ENCODE peak calls at places on chromosomes 3 and 15, in six cellular contexts. One of them, this sample, is unnamed.

GRCh38 chr3:25246921-25247320 is 181.1 kb upstream of the RARB start:
- DNase-seq in brain microvascular endothelial cell: no peak
- DNase-seq in PC-9: no peak
- DNase-seq in fibroblast of the aortic adventitia: no peak
- DNase-seq in A549: no peak
- DNase-seq in heart left ventricle: no peak
- DNase-seq in this sample: no peak

GRCh38 chr3:141415959-141416358 is 47.7 kb downstream of the ZBTB38 start:
- DNase-seq in brain microvascular endothelial cell: no peak
- DNase-seq in heart left ventricle: no peak
- DNase-seq in fibroblast of the aortic adventitia: no peak
- DNase-seq in PC-9: no peak
- DNase-seq in A549: no peak
- DNase-seq in this sample: peak

GRCh38 chr3:8239095-8239494 is 262.5 kb upstream of the LMCD1 start:
- DNase-seq in PC-9: no peak
- DNase-seq in heart left ventricle: no peak
- DNase-seq in A549: no peak
- DNase-seq in brain microvascular endothelial cell: no peak
- DNase-seq in fibroblast of the aortic adventitia: no peak
- DNase-seq in this sample: no peak

GRCh38 chr3:61222428-61222827 is 28.8 kb downstream of the FHIT start:
- DNase-seq in fibroblast of the aortic adventitia: no peak
- DNase-seq in heart left ventricle: no peak
- DNase-seq in A549: no peak
- DNase-seq in brain microvascular endothelial cell: no peak
- DNase-seq in PC-9: no peak
- DNase-seq in this sample: no peak

GRCh38 chr3:130892759-130893239 is 1.1 kb upstream of the ATP2C1 start:
- DNase-seq in fibroblast of the aortic adventitia: peak
- DNase-seq in heart left ventricle: peak
- DNase-seq in A549: peak
- DNase-seq in PC-9: peak
- DNase-seq in brain microvascular endothelial cell: peak
- DNase-seq in this sample: peak

GRCh38 chr3:11091088-11091590 is 63.2 kb upstream of the HRH1 start:
- DNase-seq in heart left ventricle: no peak
- DNase-seq in brain microvascular endothelial cell: no peak
- DNase-seq in fibroblast of the aortic adventitia: peak
- DNase-seq in A549: no peak
- DNase-seq in PC-9: no peak
- DNase-seq in this sample: peak

GRCh38 chr15:51327081-51327480 is 11.3 kb downstream of the CYP19A1 start:
- DNase-seq in fibroblast of the aortic adventitia: no peak
- DNase-seq in brain microvascular endothelial cell: no peak
- DNase-seq in heart left ventricle: no peak
- DNase-seq in A549: no peak
- DNase-seq in PC-9: no peak
- DNase-seq in this sample: no peak

GRCh38 chr3:170776887-170777551 is 93.0 kb downstream of the RPL22L1 start:
- DNase-seq in heart left ventricle: no peak
- DNase-seq in fibroblast of the aortic adventitia: no peak
- DNase-seq in brain microvascular endothelial cell: no peak
- DNase-seq in PC-9: no peak
- DNase-seq in A549: no peak
- DNase-seq in this sample: no peak

GRCh38 chr3:11591401-11592266 is 52.1 kb downstream of the VGLL4 start:
- DNase-seq in PC-9: peak
- DNase-seq in heart left ventricle: peak
- DNase-seq in fibroblast of the aortic adventitia: peak
- DNase-seq in brain microvascular endothelial cell: peak
- DNase-seq in A549: no peak
- DNase-seq in this sample: peak

GRCh38 chr3:122898298-122898697 is 103.4 kb downstream of the SLC49A4 start:
- DNase-seq in A549: no peak
- DNase-seq in PC-9: no peak
- DNase-seq in fibroblast of the aortic adventitia: peak
- DNase-seq in heart left ventricle: no peak
- DNase-seq in brain microvascular endothelial cell: no peak
- DNase-seq in this sample: no peak

GRCh38 chr15:64337761-64338160 is 18.2 kb downstream of the CSNK1G1 start:
- DNase-seq in heart left ventricle: no peak
- DNase-seq in brain microvascular endothelial cell: no peak
- DNase-seq in A549: no peak
- DNase-seq in PC-9: no peak
- DNase-seq in fibroblast of the aortic adventitia: no peak
- DNase-seq in this sample: no peak

GRCh38 chr3:45978348-45978747 is 17.3 kb downstream of the FYCO1 start:
- DNase-seq in PC-9: peak
- DNase-seq in heart left ventricle: no peak
- DNase-seq in fibroblast of the aortic adventitia: no peak
- DNase-seq in A549: no peak
- DNase-seq in brain microvascular endothelial cell: no peak
- DNase-seq in this sample: no peak

GRCh38 chr3:74409066-74409465 is 205.4 kb downstream of the CNTN3 start:
- DNase-seq in fibroblast of the aortic adventitia: no peak
- DNase-seq in brain microvascular endothelial cell: no peak
- DNase-seq in heart left ventricle: no peak
- DNase-seq in PC-9: no peak
- DNase-seq in A549: no peak
- DNase-seq in this sample: no peak

GRCh38 chr3:169456900-169457299 is 206.6 kb downstream of the MECOM start:
- DNase-seq in fibroblast of the aortic adventitia: no peak
- DNase-seq in A549: no peak
- DNase-seq in PC-9: no peak
- DNase-seq in brain microvascular endothelial cell: no peak
- DNase-seq in heart left ventricle: no peak
- DNase-seq in this sample: no peak

GRCh38 chr3:15858547-15859506 is 61.0 kb upstream of the ANKRD28 start:
- DNase-seq in heart left ventricle: peak
- DNase-seq in A549: peak
- DNase-seq in brain microvascular endothelial cell: no peak
- DNase-seq in fibroblast of the aortic adventitia: peak
- DNase-seq in PC-9: peak
- DNase-seq in this sample: peak

GRCh38 chr3:42013652-42014442 is 51.9 kb upstream of the ULK4 start:
- DNase-seq in brain microvascular endothelial cell: no peak
- DNase-seq in fibroblast of the aortic adventitia: no peak
- DNase-seq in PC-9: no peak
- DNase-seq in heart left ventricle: peak
- DNase-seq in A549: no peak
- DNase-seq in this sample: no peak

GRCh38 chr3:88219138-88219792 is 69.5 kb downstream of the C3orf38 start:
- DNase-seq in fibroblast of the aortic adventitia: peak
- DNase-seq in PC-9: no peak
- DNase-seq in brain microvascular endothelial cell: peak
- DNase-seq in A549: peak
- DNase-seq in heart left ventricle: peak
- DNase-seq in this sample: peak

GRCh38 chr3:58463181-58463941 is 28.5 kb upstream of the KCTD6 start:
- DNase-seq in A549: peak
- DNase-seq in PC-9: peak
- DNase-seq in fibroblast of the aortic adventitia: peak
- DNase-seq in brain microvascular endothelial cell: peak
- DNase-seq in heart left ventricle: peak
- DNase-seq in this sample: peak
- H3K4me3 ChIP-seq in A549: peak
- H3K4me3 ChIP-seq in PC-9: no peak
- H3K4me3 ChIP-seq in fibroblast of the aortic adventitia: no peak
- H3K4me3 ChIP-seq in brain microvascular endothelial cell: peak
- H3K4me3 ChIP-seq in heart left ventricle: peak
- H3K4me3 ChIP-seq in this sample: peak

GRCh38 chr3:49902511-49903345 is 945 bp downstream of the MST1R start:
- DNase-seq in PC-9: no peak
- DNase-seq in fibroblast of the aortic adventitia: no peak
- DNase-seq in A549: no peak
- DNase-seq in heart left ventricle: no peak
- DNase-seq in brain microvascular endothelial cell: no peak
- DNase-seq in this sample: no peak

GRCh38 chr3:49900491-49901153 is 3.1 kb downstream of the MST1R start:
- DNase-seq in A549: peak
- DNase-seq in brain microvascular endothelial cell: no peak
- DNase-seq in heart left ventricle: peak
- DNase-seq in fibroblast of the aortic adventitia: peak
- DNase-seq in PC-9: peak
- DNase-seq in this sample: peak

GRCh38 chr3:49901351-49902339 is 2.0 kb downstream of the MST1R start:
- DNase-seq in brain microvascular endothelial cell: no peak
- DNase-seq in PC-9: peak
- DNase-seq in A549: no peak
- DNase-seq in fibroblast of the aortic adventitia: peak
- DNase-seq in heart left ventricle: no peak
- DNase-seq in this sample: peak

GRCh38 chr3:49896345-49896744 is 7.3 kb downstream of the MST1R start:
- DNase-seq in A549: no peak
- DNase-seq in brain microvascular endothelial cell: no peak
- DNase-seq in PC-9: no peak
- DNase-seq in fibroblast of the aortic adventitia: no peak
- DNase-seq in heart left ventricle: no peak
- DNase-seq in this sample: no peak

DNA sequence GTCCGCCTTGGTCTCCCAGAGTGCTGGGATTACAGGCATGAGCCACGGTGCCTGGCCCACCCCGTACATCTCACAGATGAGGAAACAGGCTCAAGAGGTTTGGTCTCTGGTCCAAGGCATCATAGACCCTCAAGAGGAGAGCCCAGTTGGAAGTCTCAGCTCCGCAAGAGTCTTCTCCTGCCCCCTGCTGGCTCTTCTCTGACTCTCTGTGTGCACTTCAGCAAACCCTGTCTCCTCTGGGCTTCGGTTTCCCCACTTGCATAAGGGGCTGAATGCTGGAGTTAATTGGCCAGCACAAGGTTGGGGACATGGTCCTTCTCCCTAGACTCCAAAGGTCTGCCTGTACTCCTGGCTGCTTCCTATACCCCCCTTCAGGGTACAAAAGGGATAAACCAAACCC is 3.9 kb downstream of the MST1R start:
- DNase-seq in fibroblast of the aortic adventitia: no peak
- DNase-seq in PC-9: no peak
- DNase-seq in heart left ventricle: no peak
- DNase-seq in A549: no peak
- DNase-seq in brain microvascular endothelial cell: no peak
- DNase-seq in this sample: no peak
- TF ChIP-seq CTCF in fibroblast of the aortic adventitia: no peak
- TF ChIP-seq CTCF in PC-9: no peak
- TF ChIP-seq CTCF in heart left ventricle: peak
- TF ChIP-seq CTCF in A549: peak
- TF ChIP-seq CTCF in brain microvascular endothelial cell: peak
- TF ChIP-seq CTCF in this sample: peak

GRCh38 chr3:113745273-113746068 is 578 bp downstream of the NAA50 start:
- DNase-seq in heart left ventricle: peak
- DNase-seq in fibroblast of the aortic adventitia: peak
- DNase-seq in PC-9: peak
- DNase-seq in A549: peak
- DNase-seq in brain microvascular endothelial cell: peak
- DNase-seq in this sample: peak

GRCh38 chr3:113746069-113746954 is at the start of gene NAA50:
- DNase-seq in fibroblast of the aortic adventitia: peak
- DNase-seq in heart left ventricle: peak
- DNase-seq in brain microvascular endothelial cell: peak
- DNase-seq in PC-9: peak
- DNase-seq in A549: peak
- DNase-seq in this sample: peak

GRCh38 chr3:113744941-113745272 is 1.1 kb downstream of the NAA50 start:
- DNase-seq in fibroblast of the aortic adventitia: no peak
- DNase-seq in A549: no peak
- DNase-seq in PC-9: no peak
- DNase-seq in brain microvascular endothelial cell: no peak
- DNase-seq in heart left ventricle: no peak
- DNase-seq in this sample: no peak

GRCh38 chr3:113741086-113741485 is 5.0 kb downstream of the NAA50 start:
- DNase-seq in heart left ventricle: no peak
- DNase-seq in A549: no peak
- DNase-seq in brain microvascular endothelial cell: no peak
- DNase-seq in PC-9: no peak
- DNase-seq in fibroblast of the aortic adventitia: no peak
- DNase-seq in this sample: peak

DNA sequence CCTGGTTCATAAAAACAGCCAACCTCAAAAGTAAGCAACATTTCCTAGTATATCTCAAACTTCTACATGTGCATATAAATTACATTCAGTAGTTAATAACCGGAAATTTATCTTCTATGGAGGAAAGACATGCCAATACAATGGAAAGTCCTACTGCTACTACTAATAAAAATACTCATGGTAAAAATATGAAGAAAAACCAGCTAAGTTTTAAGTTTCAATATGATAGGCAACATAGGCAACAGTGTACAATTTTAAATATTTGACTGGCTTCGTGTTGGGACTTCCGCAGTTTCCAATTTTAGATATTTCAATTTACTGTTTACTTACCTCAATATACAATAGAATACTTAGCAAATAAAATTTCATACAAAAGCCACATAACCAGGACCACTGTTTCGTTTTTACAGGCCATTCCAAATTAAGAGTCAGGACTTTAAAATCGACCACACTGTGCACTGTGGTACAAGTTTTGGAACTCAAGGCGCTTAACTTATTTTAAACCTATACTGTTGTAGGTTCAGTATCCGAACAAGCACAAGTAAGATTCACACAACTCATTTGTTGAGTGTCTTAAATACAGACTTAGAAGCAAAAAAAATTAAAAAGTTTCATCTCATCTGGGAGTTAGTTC is 2.9 kb downstream of the NAA50 start:
- DNase-seq in fibroblast of the aortic adventitia: no peak
- DNase-seq in brain microvascular endothelial cell: no peak
- DNase-seq in PC-9: no peak
- DNase-seq in A549: no peak
- DNase-seq in heart left ventricle: no peak
- DNase-seq in this sample: no peak
- H3K4me3 ChIP-seq in fibroblast of the aortic adventitia: peak
- H3K4me3 ChIP-seq in brain microvascular endothelial cell: no peak
- H3K4me3 ChIP-seq in PC-9: peak
- H3K4me3 ChIP-seq in A549: no peak
- H3K4me3 ChIP-seq in heart left ventricle: peak
- H3K4me3 ChIP-seq in this sample: peak

DNA sequence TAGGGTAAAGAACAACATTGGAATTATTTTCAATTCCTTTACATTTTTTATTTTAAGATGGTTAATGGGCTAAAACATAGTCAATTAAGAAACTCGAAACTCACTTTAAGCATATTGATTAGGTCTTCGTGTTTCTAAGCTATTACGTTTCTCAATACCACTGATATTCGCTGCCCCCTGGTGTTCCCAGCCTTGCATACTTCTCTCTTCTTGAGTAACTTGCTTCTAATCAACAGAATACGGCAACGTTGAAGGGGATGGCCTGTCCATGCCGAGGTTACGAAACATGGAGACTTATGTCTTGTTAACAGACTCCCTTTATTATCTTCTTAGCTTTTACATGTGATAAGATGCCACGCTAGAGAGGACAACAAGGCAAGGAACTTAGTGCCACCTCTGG is 43.6 kb downstream of the ROBO1 start:
- DNase-seq in A549: peak
- DNase-seq in fibroblast of the aortic adventitia: no peak
- DNase-seq in brain microvascular endothelial cell: no peak
- DNase-seq in PC-9: no peak
- DNase-seq in heart left ventricle: no peak
- DNase-seq in this sample: no peak
- TF ChIP-seq CTCF in A549: no peak
- TF ChIP-seq CTCF in fibroblast of the aortic adventitia: no peak
- TF ChIP-seq CTCF in brain microvascular endothelial cell: peak
- TF ChIP-seq CTCF in PC-9: no peak
- TF ChIP-seq CTCF in heart left ventricle: no peak
- TF ChIP-seq CTCF in this sample: no peak